ENCODE peak calls at places on chromosomes 11 and 22, in six cellular contexts. One of them, this sample, is unnamed.

GRCh38 chr11:2929511-2929879 is 275 bp upstream of the PHLDA2 start:
- DNase-seq in Peyer's patch: peak; percentile 93
- DNase-seq in body of pancreas: peak; percentile 75
- DNase-seq in kidney: peak; percentile 92
- DNase-seq in left lung: peak; percentile 82
- DNase-seq in activated T-cell treated with anti-CD3 and anti-CD28 coated beads for 48 hours: peak; percentile 57
- DNase-seq in this sample: no peak

GRCh38 chr11:75428301-75428724 is 4.7 kb downstream of the KLHL35 start:
- DNase-seq in Peyer's patch: peak; percentile 85
- DNase-seq in body of pancreas: peak; percentile 87
- DNase-seq in kidney: peak; percentile 91
- DNase-seq in left lung: peak; percentile 92
- DNase-seq in activated T-cell treated with anti-CD3 and anti-CD28 coated beads for 48 hours: peak; percentile 71
- DNase-seq in this sample: peak; percentile 58

GRCh38 chr22:40487663-40488249 is 117.4 kb downstream of the SGSM3 start:
- DNase-seq in Peyer's patch: no peak
- DNase-seq in body of pancreas: no peak
- DNase-seq in kidney: no peak
- DNase-seq in left lung: no peak
- DNase-seq in activated T-cell treated with anti-CD3 and anti-CD28 coated beads for 48 hours: no peak
- DNase-seq in this sample: no peak

GRCh38 chr11:6413791-6414231 is 5.1 kb downstream of the APBB1 start:
- DNase-seq in Peyer's patch: no peak
- DNase-seq in body of pancreas: no peak
- DNase-seq in kidney: no peak
- DNase-seq in left lung: no peak
- DNase-seq in activated T-cell treated with anti-CD3 and anti-CD28 coated beads for 48 hours: peak; percentile 54
- DNase-seq in this sample: no peak

GRCh38 chr11:10382518-10382917 is 72.5 kb upstream of the AMPD3 start:
- DNase-seq in Peyer's patch: no peak
- DNase-seq in body of pancreas: no peak
- DNase-seq in kidney: no peak
- DNase-seq in left lung: no peak
- DNase-seq in activated T-cell treated with anti-CD3 and anti-CD28 coated beads for 48 hours: no peak
- DNase-seq in this sample: no peak

GRCh38 chr11:36056160-36056751 is 112.4 kb downstream of the LDLRAD3 start:
- DNase-seq in Peyer's patch: no peak
- DNase-seq in body of pancreas: peak; percentile 63
- DNase-seq in kidney: no peak
- DNase-seq in left lung: no peak
- DNase-seq in activated T-cell treated with anti-CD3 and anti-CD28 coated beads for 48 hours: no peak
- DNase-seq in this sample: no peak

GRCh38 chr22:46040471-46041465 is 63.8 kb upstream of the WNT7B start:
- DNase-seq in Peyer's patch: peak; percentile 41
- DNase-seq in body of pancreas: peak; percentile 80
- DNase-seq in kidney: peak; percentile 64
- DNase-seq in left lung: peak; percentile 26
- DNase-seq in activated T-cell treated with anti-CD3 and anti-CD28 coated beads for 48 hours: no peak
- DNase-seq in this sample: no peak

GRCh38 chr11:72227316-72228228 is 3.0 kb downstream of the INPPL1 start:
- DNase-seq in Peyer's patch: no peak
- DNase-seq in body of pancreas: no peak
- DNase-seq in kidney: peak; percentile 60
- DNase-seq in left lung: no peak
- DNase-seq in activated T-cell treated with anti-CD3 and anti-CD28 coated beads for 48 hours: no peak
- DNase-seq in this sample: no peak

GRCh38 chr11:111360150-111361043 is 18.7 kb downstream of the POU2AF1 start:
- DNase-seq in Peyer's patch: peak; percentile 87
- DNase-seq in body of pancreas: peak; percentile 94
- DNase-seq in kidney: no peak
- DNase-seq in left lung: no peak
- DNase-seq in activated T-cell treated with anti-CD3 and anti-CD28 coated beads for 48 hours: no peak
- DNase-seq in this sample: no peak

GRCh38 chr11:32893947-32894827 is 1.6 kb downstream of the QSER1 start:
- DNase-seq in Peyer's patch: no peak
- DNase-seq in body of pancreas: peak; percentile 64
- DNase-seq in kidney: no peak
- DNase-seq in left lung: no peak
- DNase-seq in activated T-cell treated with anti-CD3 and anti-CD28 coated beads for 48 hours: peak; percentile 3
- DNase-seq in this sample: no peak

GRCh38 chr22:24950272-24950902 is 2.1 kb upstream of the KIAA1671 start:
- DNase-seq in Peyer's patch: no peak
- DNase-seq in body of pancreas: no peak
- DNase-seq in kidney: no peak
- DNase-seq in left lung: no peak
- DNase-seq in activated T-cell treated with anti-CD3 and anti-CD28 coated beads for 48 hours: no peak
- DNase-seq in this sample: no peak

GRCh38 chr22:46835693-46836092 is 73.2 kb downstream of the TBC1D22A start:
- DNase-seq in Peyer's patch: no peak
- DNase-seq in body of pancreas: no peak
- DNase-seq in kidney: no peak
- DNase-seq in left lung: no peak
- DNase-seq in activated T-cell treated with anti-CD3 and anti-CD28 coated beads for 48 hours: no peak
- DNase-seq in this sample: no peak

GRCh38 chr11:10309163-10310093 is 4.6 kb downstream of the ADM start:
- DNase-seq in Peyer's patch: peak; percentile 70
- DNase-seq in body of pancreas: peak; percentile 91
- DNase-seq in kidney: peak; percentile 78
- DNase-seq in left lung: peak; percentile 74
- DNase-seq in activated T-cell treated with anti-CD3 and anti-CD28 coated beads for 48 hours: no peak
- DNase-seq in this sample: no peak

GRCh38 chr11:33329705-33330329 is 72.6 kb downstream of the HIPK3 start:
- DNase-seq in Peyer's patch: no peak
- DNase-seq in body of pancreas: peak; percentile 65
- DNase-seq in kidney: no peak
- DNase-seq in left lung: no peak
- DNase-seq in activated T-cell treated with anti-CD3 and anti-CD28 coated beads for 48 hours: no peak
- DNase-seq in this sample: no peak

GRCh38 chr11:64531906-64532312 is 59.1 kb upstream of the SLC22A12 start:
- DNase-seq in Peyer's patch: no peak
- DNase-seq in body of pancreas: no peak
- DNase-seq in kidney: peak; percentile 22
- DNase-seq in left lung: no peak
- DNase-seq in activated T-cell treated with anti-CD3 and anti-CD28 coated beads for 48 hours: no peak
- DNase-seq in this sample: no peak

GRCh38 chr11:119560291-119560690 is 137.3 kb upstream of the THY1 start:
- DNase-seq in Peyer's patch: no peak
- DNase-seq in body of pancreas: no peak
- DNase-seq in kidney: no peak
- DNase-seq in left lung: no peak
- DNase-seq in activated T-cell treated with anti-CD3 and anti-CD28 coated beads for 48 hours: no peak
- DNase-seq in this sample: no peak

GRCh38 chr11:39569784-39570183 is 1889.7 kb downstream of the LRRC4C start:
- DNase-seq in Peyer's patch: no peak
- DNase-seq in body of pancreas: no peak
- DNase-seq in kidney: no peak
- DNase-seq in left lung: no peak
- DNase-seq in activated T-cell treated with anti-CD3 and anti-CD28 coated beads for 48 hours: no peak
- DNase-seq in this sample: no peak

GRCh38 chr11:131077340-131077739 is 161.1 kb upstream of the SNX19 start:
- DNase-seq in Peyer's patch: no peak
- DNase-seq in body of pancreas: no peak
- DNase-seq in kidney: no peak
- DNase-seq in left lung: no peak
- DNase-seq in activated T-cell treated with anti-CD3 and anti-CD28 coated beads for 48 hours: no peak
- DNase-seq in this sample: no peak

GRCh38 chr11:34890812-34891211 is 25.4 kb downstream of the APIP start:
- DNase-seq in Peyer's patch: no peak
- DNase-seq in body of pancreas: no peak
- DNase-seq in kidney: no peak
- DNase-seq in left lung: no peak
- DNase-seq in activated T-cell treated with anti-CD3 and anti-CD28 coated beads for 48 hours: no peak
- DNase-seq in this sample: no peak

GRCh38 chr11:83249972-83250593 is 36.1 kb downstream of the CCDC90B start:
- DNase-seq in Peyer's patch: no peak
- DNase-seq in body of pancreas: no peak
- DNase-seq in kidney: no peak
- DNase-seq in left lung: no peak
- DNase-seq in activated T-cell treated with anti-CD3 and anti-CD28 coated beads for 48 hours: no peak
- DNase-seq in this sample: no peak

GRCh38 chr22:25406510-25407210 is 157.8 kb upstream of the GRK3 start:
- DNase-seq in Peyer's patch: no peak
- DNase-seq in body of pancreas: no peak
- DNase-seq in kidney: peak; percentile 72
- DNase-seq in left lung: peak; percentile 71
- DNase-seq in activated T-cell treated with anti-CD3 and anti-CD28 coated beads for 48 hours: no peak
- DNase-seq in this sample: no peak

GRCh38 chr11:118216621-118217526 is 7.9 kb downstream of the JAML start:
- DNase-seq in Peyer's patch: no peak
- DNase-seq in body of pancreas: no peak
- DNase-seq in kidney: no peak
- DNase-seq in left lung: no peak
- DNase-seq in activated T-cell treated with anti-CD3 and anti-CD28 coated beads for 48 hours: peak; percentile 56
- DNase-seq in this sample: no peak

GRCh38 chr11:5643585-5643984 is 18.8 kb downstream of the TRIM34 start:
- DNase-seq in Peyer's patch: no peak
- DNase-seq in body of pancreas: no peak
- DNase-seq in kidney: no peak
- DNase-seq in left lung: no peak
- DNase-seq in activated T-cell treated with anti-CD3 and anti-CD28 coated beads for 48 hours: no peak
- DNase-seq in this sample: no peak

GRCh38 chr22:20904008-20904979 is 12.9 kb upstream of the CRKL start:
- DNase-seq in Peyer's patch: no peak
- DNase-seq in body of pancreas: no peak
- DNase-seq in kidney: peak; percentile 8
- DNase-seq in left lung: no peak
- DNase-seq in activated T-cell treated with anti-CD3 and anti-CD28 coated beads for 48 hours: no peak
- DNase-seq in this sample: no peak

GRCh38 chr11:67691149-67691548 is 16.7 kb upstream of the ALDH3B2 start:
- DNase-seq in Peyer's patch: no peak
- DNase-seq in body of pancreas: no peak
- DNase-seq in kidney: no peak
- DNase-seq in left lung: no peak
- DNase-seq in activated T-cell treated with anti-CD3 and anti-CD28 coated beads for 48 hours: no peak
- DNase-seq in this sample: no peak

GRCh38 chr22:40605676-40606250 is 30.8 kb downstream of the MRTFA start:
- DNase-seq in Peyer's patch: no peak
- DNase-seq in body of pancreas: no peak
- DNase-seq in kidney: no peak
- DNase-seq in left lung: no peak
- DNase-seq in activated T-cell treated with anti-CD3 and anti-CD28 coated beads for 48 hours: no peak
- DNase-seq in this sample: no peak

GRCh38 chr22:22787805-22788459 is 99.7 kb upstream of the IGLL5 start:
- DNase-seq in Peyer's patch: peak; percentile 72
- DNase-seq in body of pancreas: peak; percentile 66
- DNase-seq in kidney: peak; percentile 79
- DNase-seq in left lung: peak; percentile 56
- DNase-seq in activated T-cell treated with anti-CD3 and anti-CD28 coated beads for 48 hours: peak; percentile 58
- DNase-seq in this sample: peak; percentile 53

GRCh38 chr11:62505112-62505783 is 41.4 kb downstream of the AHNAK start:
- DNase-seq in Peyer's patch: peak; percentile 88
- DNase-seq in body of pancreas: peak; percentile 13
- DNase-seq in kidney: no peak
- DNase-seq in left lung: no peak
- DNase-seq in activated T-cell treated with anti-CD3 and anti-CD28 coated beads for 48 hours: no peak
- DNase-seq in this sample: no peak

GRCh38 chr22:29871684-29872083 is 11.3 kb upstream of the MTMR3 start:
- DNase-seq in Peyer's patch: no peak
- DNase-seq in body of pancreas: peak; percentile 13
- DNase-seq in kidney: no peak
- DNase-seq in left lung: no peak
- DNase-seq in activated T-cell treated with anti-CD3 and anti-CD28 coated beads for 48 hours: no peak
- DNase-seq in this sample: no peak

GRCh38 chr11:75186999-75187398 is 36.1 kb downstream of the SLCO2B1 start:
- DNase-seq in Peyer's patch: no peak
- DNase-seq in body of pancreas: no peak
- DNase-seq in kidney: no peak
- DNase-seq in left lung: no peak
- DNase-seq in activated T-cell treated with anti-CD3 and anti-CD28 coated beads for 48 hours: no peak
- DNase-seq in this sample: no peak

GRCh38 chr22:46657996-46658947 is 38.1 kb downstream of the GRAMD4 start:
- DNase-seq in Peyer's patch: no peak
- DNase-seq in body of pancreas: no peak
- DNase-seq in kidney: no peak
- DNase-seq in left lung: no peak
- DNase-seq in activated T-cell treated with anti-CD3 and anti-CD28 coated beads for 48 hours: no peak
- DNase-seq in this sample: no peak

GRCh38 chr11:10263929-10264328 is 30.1 kb downstream of the SBF2 start:
- DNase-seq in Peyer's patch: no peak
- DNase-seq in body of pancreas: no peak
- DNase-seq in kidney: no peak
- DNase-seq in left lung: no peak
- DNase-seq in activated T-cell treated with anti-CD3 and anti-CD28 coated beads for 48 hours: no peak
- DNase-seq in this sample: no peak

GRCh38 chr11:120629407-120629806 is 117.9 kb downstream of the GRIK4 start:
- DNase-seq in Peyer's patch: no peak
- DNase-seq in body of pancreas: no peak
- DNase-seq in kidney: no peak
- DNase-seq in left lung: no peak
- DNase-seq in activated T-cell treated with anti-CD3 and anti-CD28 coated beads for 48 hours: no peak
- DNase-seq in this sample: no peak

GRCh38 chr11:131773626-131774025 is 403.2 kb downstream of the NTM start:
- DNase-seq in Peyer's patch: no peak
- DNase-seq in body of pancreas: no peak
- DNase-seq in kidney: no peak
- DNase-seq in left lung: no peak
- DNase-seq in activated T-cell treated with anti-CD3 and anti-CD28 coated beads for 48 hours: no peak
- DNase-seq in this sample: no peak

GRCh38 chr11:128956401-128957203 is 13.9 kb upstream of the TP53AIP1 start:
- DNase-seq in Peyer's patch: no peak
- DNase-seq in body of pancreas: peak; percentile 38
- DNase-seq in kidney: no peak
- DNase-seq in left lung: no peak
- DNase-seq in activated T-cell treated with anti-CD3 and anti-CD28 coated beads for 48 hours: no peak
- DNase-seq in this sample: no peak

GRCh38 chr11:76579047-76579751 is 91.3 kb downstream of the LRRC32 start:
- DNase-seq in Peyer's patch: peak; percentile 40
- DNase-seq in body of pancreas: peak; percentile 18
- DNase-seq in kidney: peak; percentile 96
- DNase-seq in left lung: no peak
- DNase-seq in activated T-cell treated with anti-CD3 and anti-CD28 coated beads for 48 hours: no peak
- DNase-seq in this sample: no peak

GRCh38 chr22:27885977-27886842 is 32.8 kb downstream of the PITPNB start:
- DNase-seq in Peyer's patch: no peak
- DNase-seq in body of pancreas: peak; percentile 64
- DNase-seq in kidney: no peak
- DNase-seq in left lung: no peak
- DNase-seq in activated T-cell treated with anti-CD3 and anti-CD28 coated beads for 48 hours: no peak
- DNase-seq in this sample: no peak

GRCh38 chr11:64185323-64186204 is at the start of gene STIP1:
- DNase-seq in Peyer's patch: peak; percentile 98
- DNase-seq in body of pancreas: peak; percentile 98
- DNase-seq in kidney: peak; percentile 99
- DNase-seq in left lung: peak; percentile 99
- DNase-seq in activated T-cell treated with anti-CD3 and anti-CD28 coated beads for 48 hours: peak; percentile 98
- DNase-seq in this sample: peak; percentile 94

GRCh38 chr22:33324228-33324627 is 266.0 kb upstream of the SYN3 start:
- DNase-seq in Peyer's patch: no peak
- DNase-seq in body of pancreas: no peak
- DNase-seq in kidney: no peak
- DNase-seq in left lung: no peak
- DNase-seq in activated T-cell treated with anti-CD3 and anti-CD28 coated beads for 48 hours: no peak
- DNase-seq in this sample: no peak

This sample was measured in central memory CD8-positive, alpha-beta T cell.